ENCODE peak calls at places on chromosomes 5 and 9, in seven cellular contexts. Z is AG09309, O is omental fat pad, L is NCI-H460, A is NCI-H1105, C is right atrium auricular region, Y is tibial nerve. W is an unnamed sample.

GRCh38 chr5:115194671-115195070 is 25.0 kb upstream of the TRIM36 start:
- DNase-seq in L (no peak), Y (no peak), O (no peak), A (no peak), C (no peak), Z (peak), W (no peak)

GRCh38 chr5:123776761-123777160 is 264.8 kb downstream of the CSNK1G3 start:
- DNase-seq in Z (peak), Y (no peak), C (no peak), O (no peak), L (no peak), A (no peak), W (no peak)

GRCh38 chr5:31913796-31914188 is 260.3 kb downstream of the GOLPH3 start:
- DNase-seq in A (no peak), L (no peak), C (no peak), Z (no peak), Y (no peak), O (no peak), W (no peak)

GRCh38 chr9:89359636-89360315 is 41.5 kb downstream of the SECISBP2 start:
- DNase-seq in C (no peak), A (peak), Y (no peak), Z (no peak), O (no peak), L (no peak), W (no peak)

GRCh38 chr5:83253731-83254130 is 176.4 kb downstream of the XRCC4 start:
- DNase-seq in C (no peak), Z (no peak), L (no peak), A (no peak), Y (no peak), O (no peak), W (no peak)

GRCh38 chr9:72460342-72461312 is 60.8 kb upstream of the TMC1 start:
- DNase-seq in A (no peak), Z (no peak), O (no peak), L (no peak), Y (no peak), C (no peak), W (no peak)

GRCh38 chr5:157236423-157236822 is 29.5 kb upstream of the CYFIP2 start:
- DNase-seq in Z (peak), L (no peak), Y (no peak), O (no peak), C (no peak), A (no peak), W (no peak)

GRCh38 chr9:107952773-107953172 is 463.2 kb upstream of the KLF4 start:
- DNase-seq in O (no peak), L (no peak), Z (no peak), C (no peak), Y (no peak), A (peak), W (no peak)

GRCh38 chr9:18721267-18722079 is 247.5 kb downstream of the ADAMTSL1 start:
- DNase-seq in A (no peak), Z (no peak), O (no peak), C (no peak), L (no peak), Y (no peak), W (no peak)

GRCh38 chr9:124009835-124010226 is 1.7 kb upstream of the LHX2 start:
- DNase-seq in L (no peak), C (no peak), Y (no peak), O (no peak), Z (no peak), A (no peak), W (no peak)

GRCh38 chr5:134138416-134139376 is 24.2 kb downstream of the TCF7 start:
- DNase-seq in C (peak), O (peak), Y (no peak), Z (peak), L (no peak), A (no peak), W (peak)

GRCh38 chr5:178230879-178231735 is 1.5 kb downstream of the PHYKPL start:
- DNase-seq in C (peak), Z (no peak), Y (no peak), L (no peak), A (no peak), O (no peak), W (no peak)

GRCh38 chr5:41457942-41458341 is 52.5 kb downstream of the PLCXD3 start:
- DNase-seq in C (no peak), Z (no peak), Y (no peak), L (no peak), O (no peak), A (no peak), W (no peak)